ENCODE peak calls at places on chromosomes 2 and 18, in nine cellular contexts. E, X, Y, W, M, C, U, V and N are unnamed samples.
A peak's percentile ranks its signal among the peaks of the same experiment; 100 is the strongest.

GRCh38 chr2:174004311-174004695 is 39.1 kb upstream of the SP3 start:
- DNase-seq in E (no peak), X (no peak), Y (no peak), W (no peak), M (no peak), C (no peak), U (no peak), V (peak; percentile 33), N (no peak)

GRCh38 chr18:31302991-31303390 is 15.0 kb upstream of the DSG1 start:
- DNase-seq in E (no peak), X (peak; percentile 22), Y (no peak), W (no peak), M (no peak), C (no peak), U (no peak), V (no peak), N (peak; percentile 44)

GRCh38 chr2:132503621-132504200 is 87.1 kb downstream of the GPR39 start:
- DNase-seq in E (no peak), X (no peak), Y (no peak), W (no peak), M (no peak), C (no peak), U (no peak), V (no peak), N (no peak)

GRCh38 chr2:60275958-60276357 is 277.5 kb downstream of the BCL11A start:
- DNase-seq in E (no peak), X (no peak), Y (no peak), W (no peak), M (no peak), C (no peak), U (no peak), V (no peak), N (no peak)

GRCh38 chr2:96874099-96874831 is 4.4 kb upstream of the SEMA4C start:
- DNase-seq in E (peak; percentile 50), X (no peak), Y (no peak), W (no peak), M (no peak), C (no peak), U (no peak), V (no peak), N (no peak)

GRCh38 chr2:172086349-172087190 is 1.3 kb downstream of the DLX1 start:
- DNase-seq in E (peak; percentile 72), X (no peak), Y (no peak), W (peak; percentile 83), M (no peak), C (no peak), U (no peak), V (no peak), N (no peak)

GRCh38 chr18:37484893-37485834 is 80.4 kb downstream of the CELF4 start:
- DNase-seq in E (peak; percentile 65), X (no peak), Y (no peak), W (peak; percentile 65), M (no peak), C (no peak), U (no peak), V (no peak), N (peak; percentile 18)

GRCh38 chr2:40225670-40226069 is 226.2 kb downstream of the SLC8A1 start:
- DNase-seq in E (no peak), X (no peak), Y (no peak), W (no peak), M (no peak), C (no peak), U (no peak), V (no peak), N (no peak)

GRCh38 chr2:128777091-128778045 is 458.7 kb upstream of the HS6ST1 start:
- DNase-seq in E (no peak), X (no peak), Y (no peak), W (no peak), M (no peak), C (no peak), U (no peak), V (no peak), N (no peak)

GRCh38 chr2:43345872-43346271 is 119.5 kb upstream of the ZFP36L2 start:
- DNase-seq in E (no peak), X (no peak), Y (no peak), W (no peak), M (no peak), C (no peak), U (no peak), V (no peak), N (no peak)

GRCh38 chr2:158459161-158460003 is 2.6 kb downstream of the PKP4 start:
- DNase-seq in E (no peak), X (no peak), Y (no peak), W (no peak), M (no peak), C (no peak), U (no peak), V (no peak), N (no peak)

GRCh38 chr2:10659898-10660568 is 29.7 kb downstream of the NOL10 start:
- DNase-seq in E (peak; percentile 7), X (no peak), Y (no peak), W (peak; percentile 84), M (peak; percentile 51), C (peak; percentile 16), U (peak; percentile 19), V (no peak), N (peak; percentile 51)

GRCh38 chr2:172724724-172725123 is 10.9 kb upstream of the RAPGEF4 start:
- DNase-seq in E (no peak), X (no peak), Y (no peak), W (no peak), M (no peak), C (no peak), U (no peak), V (no peak), N (no peak)

GRCh38 chr2:96260404-96261260 is 5.2 kb downstream of the TMEM127 start:
- DNase-seq in E (peak; percentile 85), X (peak; percentile 60), Y (peak; percentile 43), W (peak; percentile 78), M (peak; percentile 72), C (peak; percentile 66), U (no peak), V (peak; percentile 88), N (peak; percentile 74)

GRCh38 chr18:63795611-63796010 is 20.4 kb downstream of the SERPINB7 start:
- DNase-seq in E (no peak), X (no peak), Y (no peak), W (no peak), M (no peak), C (no peak), U (no peak), V (no peak), N (no peak)

GRCh38 chr2:117958186-117958585 is 55.7 kb downstream of the CCDC93 start:
- DNase-seq in E (no peak), X (peak; percentile 81), Y (no peak), W (no peak), M (peak; percentile 88), C (no peak), U (no peak), V (no peak), N (peak; percentile 63)

GRCh38 chr2:18934886-18935285 is 345.5 kb upstream of the NT5C1B start:
- DNase-seq in E (no peak), X (no peak), Y (no peak), W (no peak), M (no peak), C (no peak), U (no peak), V (no peak), N (no peak)

GRCh38 chr18:54843302-54843701 is 15.0 kb downstream of the RAB27B start:
- DNase-seq in E (no peak), X (no peak), Y (no peak), W (no peak), M (no peak), C (no peak), U (no peak), V (no peak), N (no peak)

GRCh38 chr18:79583984-79584401 is 95.6 kb upstream of the CTDP1 start:
- DNase-seq in E (no peak), X (no peak), Y (no peak), W (no peak), M (no peak), C (no peak), U (no peak), V (peak; percentile 5), N (no peak)

GRCh38 chr2:170425291-170425751 is 247.4 kb downstream of the MYO3B start:
- DNase-seq in E (no peak), X (peak; percentile 7), Y (no peak), W (no peak), M (no peak), C (no peak), U (no peak), V (no peak), N (peak; percentile 16)

GRCh38 chr2:158716091-158716815 is 78.9 kb upstream of the DAPL1 start:
- DNase-seq in E (no peak), X (no peak), Y (no peak), W (no peak), M (no peak), C (no peak), U (no peak), V (no peak), N (no peak)

GRCh38 chr2:88622307-88622706 is 5.0 kb downstream of the EIF2AK3 start:
- DNase-seq in E (no peak), X (no peak), Y (no peak), W (no peak), M (no peak), C (no peak), U (no peak), V (no peak), N (no peak)

GRCh38 chr2:182144780-182145170 is 159.1 kb downstream of the PPP1R1C start:
- DNase-seq in E (no peak), X (no peak), Y (no peak), W (no peak), M (no peak), C (peak; percentile 3), U (no peak), V (no peak), N (no peak)

GRCh38 chr2:236916181-236916580 is 169.5 kb upstream of the COPS8 start:
- DNase-seq in E (no peak), X (no peak), Y (no peak), W (no peak), M (no peak), C (peak; percentile 74), U (peak; percentile 17), V (no peak), N (no peak)

GRCh38 chr2:19754907-19755306 is 146.9 kb downstream of the TTC32 start:
- DNase-seq in E (no peak), X (no peak), Y (no peak), W (no peak), M (no peak), C (no peak), U (no peak), V (no peak), N (no peak)

GRCh38 chr2:168592181-168592831 is 136.2 kb downstream of the CERS6 start:
- DNase-seq in E (no peak), X (no peak), Y (no peak), W (no peak), M (no peak), C (peak; percentile 67), U (no peak), V (no peak), N (no peak)

GRCh38 chr2:49255325-49256023 is 101.2 kb upstream of the FSHR start:
- DNase-seq in E (no peak), X (no peak), Y (no peak), W (no peak), M (no peak), C (no peak), U (no peak), V (no peak), N (no peak)

GRCh38 chr18:59155140-59155539 is 15.5 kb downstream of the SEC11C start:
- DNase-seq in E (no peak), X (peak; percentile 98), Y (no peak), W (no peak), M (no peak), C (no peak), U (no peak), V (no peak), N (peak; percentile 58)

GRCh38 chr2:205435970-205436369 is 246.3 kb upstream of the NRP2 start:
- DNase-seq in E (no peak), X (no peak), Y (no peak), W (no peak), M (no peak), C (no peak), U (no peak), V (no peak), N (no peak)

GRCh38 chr2:102844911-102845310 is 83.1 kb downstream of the TMEM182 start:
- DNase-seq in E (no peak), X (no peak), Y (no peak), W (no peak), M (no peak), C (no peak), U (no peak), V (no peak), N (no peak)

GRCh38 chr2:47232738-47233415 is 77.8 kb upstream of the STPG4 start:
- DNase-seq in E (peak; percentile 30), X (no peak), Y (no peak), W (no peak), M (no peak), C (no peak), U (no peak), V (no peak), N (no peak)